ENCODE peak calls at places on chromosomes 2 and 18, in six cellular contexts. Q is tibial artery, Y is uterus, A is cardiac muscle cell, K is AG09309, W is C1 segment of cervical spinal cord. S is an unnamed sample.

GRCh38 chr2:241798081-241798630 is 10.8 kb upstream of the NEU4 start:
- DNase-seq in W (no peak), Y (peak), K (no peak), Q (no peak), A (no peak), S (peak)

GRCh38 chr2:201122276-201122675 is 6.3 kb downstream of the CFLAR start:
- DNase-seq in W (no peak), A (no peak), K (no peak), Q (no peak), Y (no peak), S (no peak)

GRCh38 chr2:110773470-110773921 is 41.1 kb downstream of the ACOXL start:
- DNase-seq in Y (no peak), A (peak), Q (peak), K (no peak), W (no peak), S (no peak)

GRCh38 chr2:188382107-188382506 is 90.4 kb downstream of the GULP1 start:
- DNase-seq in W (no peak), Y (no peak), A (peak), K (no peak), Q (no peak), S (no peak)

GRCh38 chr18:25306671-25307070 is 45.3 kb downstream of the ZNF521 start:
- DNase-seq in Q (no peak), W (no peak), A (no peak), Y (no peak), K (no peak), S (no peak)

GRCh38 chr2:241177935-241178334 is 10.5 kb upstream of the ANO7 start:
- DNase-seq in K (no peak), A (no peak), Q (no peak), W (no peak), Y (no peak), S (no peak)

GRCh38 chr2:128684523-128684922 is 365.9 kb upstream of the HS6ST1 start:
- DNase-seq in W (no peak), A (no peak), Q (peak), Y (no peak), K (no peak), S (no peak)

GRCh38 chr2:172169611-172170010 is 66.9 kb upstream of the DLX2 start:
- DNase-seq in Q (no peak), Y (no peak), K (no peak), W (no peak), A (no peak), S (no peak)

GRCh38 chr18:31880186-31880898 is 62.6 kb downstream of the TRAPPC8 start:
- DNase-seq in Y (no peak), K (no peak), W (no peak), Q (no peak), A (no peak), S (no peak)

GRCh38 chr2:70898363-70899240 is 37.1 kb upstream of the ATP6V1B1 start:
- DNase-seq in Y (no peak), K (no peak), Q (no peak), A (no peak), W (no peak), S (no peak)